ENCODE peak calls at places on chromosomes 5 and 9, in five cellular contexts. R is brain microvascular endothelial cell, M is OCI-LY7, N is mucosa of descending colon, I is neural progenitor cell. V is an unnamed sample.
A peak's percentile ranks its signal among the peaks of the same experiment; 100 is the strongest.

GRCh38 chr9:90037136-90037797 is 432.5 kb downstream of the GADD45G start:
- DNase-seq in M (no peak), N (no peak), R (no peak), I (peak; percentile 29), V (peak; percentile 23)

GRCh38 chr9:76297721-76298239 is 96.4 kb downstream of the RFK start:
- DNase-seq in M (no peak), R (peak; percentile 49), I (no peak), N (no peak), V (no peak)

GRCh38 chr5:131466171-131466766 is 168.8 kb downstream of the RAPGEF6 start:
- DNase-seq in I (no peak), M (no peak), R (peak; percentile 79), N (no peak), V (no peak)

GRCh38 chr9:89642789-89643188 is 38.0 kb downstream of the GADD45G start:
- DNase-seq in N (no peak), R (no peak), I (no peak), M (no peak), V (no peak)

GRCh38 chr9:108048406-108049025 is 558.9 kb upstream of the KLF4 start:
- DNase-seq in I (no peak), N (no peak), M (no peak), R (no peak), V (no peak)

GRCh38 chr9:131179561-131180219 is 54.3 kb downstream of the NUP214 start:
- DNase-seq in I (no peak), R (peak; percentile 61), M (peak; percentile 62), N (no peak), V (peak; percentile 68)

GRCh38 chr5:59745422-59745863 is 148.1 kb downstream of the PDE4D start:
- DNase-seq in M (no peak), N (no peak), I (no peak), R (peak; percentile 91), V (no peak)

GRCh38 chr5:81184749-81185110 is 48.4 kb upstream of the CKMT2 start:
- DNase-seq in M (no peak), N (no peak), R (no peak), I (no peak), V (no peak)

GRCh38 chr5:138554143-138554542 is 11.1 kb upstream of the ETF1 start:
- DNase-seq in R (no peak), N (no peak), I (no peak), M (no peak), V (no peak)

GRCh38 chr5:134029156-134029555 is 24.4 kb upstream of the VDAC1 start:
- DNase-seq in M (no peak), R (peak; percentile 58), N (no peak), I (no peak), V (peak; percentile 74)

GRCh38 chr5:34554656-34555055 is 101.5 kb upstream of the RAI14 start:
- DNase-seq in I (no peak), R (no peak), N (no peak), M (no peak), V (no peak)
- H3K4me3 ChIP-seq in I (no peak overlapping the region), R (no peak overlapping the region), N (no peak overlapping the region), M (no peak overlapping the region), V (no peak overlapping the region)

DNA sequence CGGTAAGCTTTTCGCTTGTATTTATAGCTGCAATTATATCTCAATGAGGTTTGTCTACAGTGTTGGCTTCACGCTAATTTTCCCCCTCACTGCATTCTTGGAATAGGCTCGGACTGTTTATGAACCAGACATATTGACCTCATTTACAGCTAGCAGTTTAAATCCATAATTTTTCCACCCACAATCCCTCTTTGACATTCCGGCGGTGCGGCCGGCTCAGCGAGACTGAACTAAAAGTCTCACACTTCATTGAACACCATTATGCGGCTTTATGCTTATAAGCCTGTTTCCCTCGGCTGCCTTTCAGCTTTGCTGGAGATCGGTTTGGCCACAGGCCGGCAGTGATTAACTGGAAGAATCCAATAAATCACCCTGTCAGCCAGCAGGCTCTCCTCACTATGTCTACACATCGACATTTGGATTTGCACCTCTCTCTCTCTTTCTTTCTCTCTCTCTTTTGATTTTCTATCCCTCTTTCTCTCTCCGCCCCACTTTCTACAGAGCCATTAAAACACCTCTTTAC is 315.0 kb upstream of the TLE4 start:
- DNase-seq in N (no peak), I (peak; percentile 82), M (no peak), R (no peak), V (no peak)
- H3K4me3 ChIP-seq in N (no peak overlapping the region), I (no peak overlapping the region), M (no peak overlapping the region), R (peak overlapping the region; percentile 43), V (no peak overlapping the region)

GRCh38 chr9:125514468-125514867 is 192.5 kb downstream of the MAPKAP1 start:
- DNase-seq in N (no peak), M (no peak), R (no peak), I (no peak), V (no peak)
- H3K4me3 ChIP-seq in N (no peak overlapping the region), M (no peak overlapping the region), R (no peak overlapping the region), I (no peak overlapping the region), V (no peak overlapping the region)

GRCh38 chr9:85987236-85987635 is 46.3 kb downstream of the NAA35 start:
- DNase-seq in R (no peak), I (no peak), N (no peak), M (no peak), V (no peak)
- H3K4me3 ChIP-seq in R (no peak overlapping the region), I (no peak overlapping the region), N (no peak overlapping the region), M (no peak overlapping the region), V (no peak overlapping the region)

DNA sequence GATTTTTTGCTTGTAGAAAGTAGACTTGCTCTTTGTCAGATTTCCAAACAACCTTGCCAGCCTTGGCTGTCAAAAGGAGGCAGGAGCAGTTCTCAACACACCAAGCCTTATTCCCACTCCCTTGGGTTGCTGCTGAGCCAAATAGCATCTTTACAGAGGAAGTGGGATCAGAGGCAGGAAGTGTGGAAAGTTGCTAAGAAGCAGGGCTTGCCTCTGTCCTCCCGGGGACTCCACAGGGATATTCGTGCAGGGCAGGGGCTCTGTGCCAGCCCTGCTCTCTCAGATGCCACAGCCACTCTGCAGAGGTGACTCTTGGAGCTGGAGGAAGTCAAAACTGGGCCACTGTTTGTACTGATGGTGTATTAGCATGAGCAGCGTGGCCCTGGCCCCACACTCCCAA is 24.3 kb downstream of the PTPDC1 start:
- DNase-seq in N (no peak), M (no peak), R (no peak), I (no peak), V (no peak)
- H3K4me3 ChIP-seq in N (no peak overlapping the region), M (no peak overlapping the region), R (no peak overlapping the region), I (no peak overlapping the region), V (no peak overlapping the region)

GRCh38 chr5:172280937-172281336 is 2.6 kb downstream of the UBTD2 start:
- DNase-seq in I (no peak), M (no peak), N (no peak), R (peak; percentile 17), V (peak; percentile 75)
- H3K4me3 ChIP-seq in I (peak overlapping the region; percentile 99), M (peak overlapping the region; percentile 94), N (no peak overlapping the region), R (no peak overlapping the region), V (no peak overlapping the region)

GRCh38 chr9:133356391-133357091 is at the start of the genes SURF1 and SURF2:
- DNase-seq in I (peak; percentile 95), M (peak; percentile 92), R (peak; percentile 72), N (peak; percentile 95), V (peak; percentile 84)

GRCh38 chr9:133352635-133353340 is 3.5 kb downstream of the SURF1 start:
- DNase-seq in I (no peak), R (no peak), N (peak; percentile 26), M (peak; percentile 18), V (no peak)

GRCh38 chr9:133353548-133353947 is 2.7 kb downstream of the SURF1 start:
- DNase-seq in N (no peak), M (no peak), I (no peak), R (no peak), V (no peak)

GRCh38 chr9:133355881-133356357 is 368 bp downstream of the SURF1 start:
- DNase-seq in I (no peak), R (no peak), N (no peak), M (peak; percentile 62), V (no peak)

GRCh38 chr9:133354766-133355165 is 1.5 kb downstream of the SURF1 start:
- DNase-seq in I (no peak), M (no peak), N (peak; percentile 19), R (no peak), V (no peak)
- H3K4me3 ChIP-seq in I (no peak overlapping the region), M (peak overlapping the region; percentile 78), N (no peak overlapping the region), R (no peak overlapping the region), V (no peak overlapping the region)